ENCODE peak calls at places on chromosomes 16 and 17, in ten cellular contexts. One of them, this sample, is unnamed.

GRCh38 chr16:17173134-17173729 is 297.5 kb downstream of the XYLT1 start:
- DNase-seq in RPMI8226: no peak
- DNase-seq in activated CD4-positive, CD25-positive, alpha-beta regulatory T cell: no peak
- DNase-seq in activated CD4-positive, alpha-beta T cell treated with anti-CD3 and anti-CD28 coated beads for 48 hours: no peak
- DNase-seq in heart right ventricle: no peak
- DNase-seq in AG10803: peak; percentile 85
- DNase-seq in Panc1: no peak
- DNase-seq in NCI-H1092: no peak
- DNase-seq in HTR-8/SVneo: no peak
- DNase-seq in adrenal gland: peak; percentile 81
- DNase-seq in this sample: peak; percentile 3

GRCh38 chr17:69447726-69448125 is 33.2 kb downstream of the MAP2K6 start:
- DNase-seq in RPMI8226: no peak
- DNase-seq in activated CD4-positive, CD25-positive, alpha-beta regulatory T cell: no peak
- DNase-seq in activated CD4-positive, alpha-beta T cell treated with anti-CD3 and anti-CD28 coated beads for 48 hours: no peak
- DNase-seq in heart right ventricle: peak; percentile 35
- DNase-seq in AG10803: peak; percentile 11
- DNase-seq in Panc1: no peak
- DNase-seq in NCI-H1092: no peak
- DNase-seq in HTR-8/SVneo: no peak
- DNase-seq in adrenal gland: no peak
- DNase-seq in this sample: no peak

GRCh38 chr17:41492771-41493170 is 3.1 kb upstream of the KRT36 start:
- DNase-seq in RPMI8226: peak; percentile 42
- DNase-seq in activated CD4-positive, CD25-positive, alpha-beta regulatory T cell: no peak
- DNase-seq in activated CD4-positive, alpha-beta T cell treated with anti-CD3 and anti-CD28 coated beads for 48 hours: no peak
- DNase-seq in heart right ventricle: peak; percentile 33
- DNase-seq in AG10803: no peak
- DNase-seq in Panc1: no peak
- DNase-seq in NCI-H1092: no peak
- DNase-seq in HTR-8/SVneo: no peak
- DNase-seq in adrenal gland: no peak
- DNase-seq in this sample: no peak

GRCh38 chr17:6591599-6592158 is 35.3 kb upstream of the PITPNM3 start:
- DNase-seq in RPMI8226: no peak
- DNase-seq in activated CD4-positive, CD25-positive, alpha-beta regulatory T cell: no peak
- DNase-seq in activated CD4-positive, alpha-beta T cell treated with anti-CD3 and anti-CD28 coated beads for 48 hours: no peak
- DNase-seq in heart right ventricle: no peak
- DNase-seq in AG10803: peak; percentile 86
- DNase-seq in Panc1: no peak
- DNase-seq in NCI-H1092: no peak
- DNase-seq in HTR-8/SVneo: no peak
- DNase-seq in adrenal gland: peak; percentile 77
- DNase-seq in this sample: no peak

GRCh38 chr17:50533185-50533584 is 650 bp downstream of the EPN3 start:
- DNase-seq in RPMI8226: no peak
- DNase-seq in activated CD4-positive, CD25-positive, alpha-beta regulatory T cell: no peak
- DNase-seq in activated CD4-positive, alpha-beta T cell treated with anti-CD3 and anti-CD28 coated beads for 48 hours: no peak
- DNase-seq in heart right ventricle: no peak
- DNase-seq in AG10803: no peak
- DNase-seq in Panc1: no peak
- DNase-seq in NCI-H1092: no peak
- DNase-seq in HTR-8/SVneo: no peak
- DNase-seq in adrenal gland: no peak
- DNase-seq in this sample: no peak

GRCh38 chr17:38455288-38455915 is 27.1 kb downstream of the ARHGAP23 start:
- DNase-seq in RPMI8226: no peak
- DNase-seq in activated CD4-positive, CD25-positive, alpha-beta regulatory T cell: no peak
- DNase-seq in activated CD4-positive, alpha-beta T cell treated with anti-CD3 and anti-CD28 coated beads for 48 hours: no peak
- DNase-seq in heart right ventricle: no peak
- DNase-seq in AG10803: no peak
- DNase-seq in Panc1: no peak
- DNase-seq in NCI-H1092: no peak
- DNase-seq in HTR-8/SVneo: no peak
- DNase-seq in adrenal gland: no peak
- DNase-seq in this sample: no peak

GRCh38 chr17:67994827-67995567 is 1.3 kb downstream of the C17orf58 start:
- DNase-seq in RPMI8226: no peak
- DNase-seq in activated CD4-positive, CD25-positive, alpha-beta regulatory T cell: no peak
- DNase-seq in activated CD4-positive, alpha-beta T cell treated with anti-CD3 and anti-CD28 coated beads for 48 hours: no peak
- DNase-seq in heart right ventricle: no peak
- DNase-seq in AG10803: peak; percentile 87
- DNase-seq in Panc1: no peak
- DNase-seq in NCI-H1092: no peak
- DNase-seq in HTR-8/SVneo: peak; percentile 57
- DNase-seq in adrenal gland: peak; percentile 76
- DNase-seq in this sample: no peak

GRCh38 chr16:71214771-71215381 is 15.6 kb downstream of the HYDIN start:
- DNase-seq in RPMI8226: no peak
- DNase-seq in activated CD4-positive, CD25-positive, alpha-beta regulatory T cell: no peak
- DNase-seq in activated CD4-positive, alpha-beta T cell treated with anti-CD3 and anti-CD28 coated beads for 48 hours: no peak
- DNase-seq in heart right ventricle: no peak
- DNase-seq in AG10803: no peak
- DNase-seq in Panc1: no peak
- DNase-seq in NCI-H1092: no peak
- DNase-seq in HTR-8/SVneo: no peak
- DNase-seq in adrenal gland: no peak
- DNase-seq in this sample: no peak

GRCh38 chr17:8066841-8067775 is 20.4 kb downstream of the ALOX12B start:
- DNase-seq in RPMI8226: no peak
- DNase-seq in activated CD4-positive, CD25-positive, alpha-beta regulatory T cell: no peak
- DNase-seq in activated CD4-positive, alpha-beta T cell treated with anti-CD3 and anti-CD28 coated beads for 48 hours: no peak
- DNase-seq in heart right ventricle: no peak
- DNase-seq in AG10803: no peak
- DNase-seq in Panc1: no peak
- DNase-seq in NCI-H1092: no peak
- DNase-seq in HTR-8/SVneo: no peak
- DNase-seq in adrenal gland: no peak
- DNase-seq in this sample: no peak

GRCh38 chr16:87541004-87541881 is 48.4 kb upstream of the ZCCHC14 start:
- DNase-seq in RPMI8226: no peak
- DNase-seq in activated CD4-positive, CD25-positive, alpha-beta regulatory T cell: no peak
- DNase-seq in activated CD4-positive, alpha-beta T cell treated with anti-CD3 and anti-CD28 coated beads for 48 hours: no peak
- DNase-seq in heart right ventricle: peak; percentile 58
- DNase-seq in AG10803: peak; percentile 79
- DNase-seq in Panc1: no peak
- DNase-seq in NCI-H1092: peak; percentile 47
- DNase-seq in HTR-8/SVneo: no peak
- DNase-seq in adrenal gland: peak; percentile 66
- DNase-seq in this sample: no peak

GRCh38 chr17:63390090-63390489 is 56.0 kb downstream of the CYB561 start:
- DNase-seq in RPMI8226: no peak
- DNase-seq in activated CD4-positive, CD25-positive, alpha-beta regulatory T cell: no peak
- DNase-seq in activated CD4-positive, alpha-beta T cell treated with anti-CD3 and anti-CD28 coated beads for 48 hours: no peak
- DNase-seq in heart right ventricle: no peak
- DNase-seq in AG10803: no peak
- DNase-seq in Panc1: no peak
- DNase-seq in NCI-H1092: no peak
- DNase-seq in HTR-8/SVneo: no peak
- DNase-seq in adrenal gland: no peak
- DNase-seq in this sample: no peak

This sample was measured in activated naive CD8-positive, alpha-beta T cell treated with anti-CD3 and anti-CD28 coated beads, Interleukin-2, amount 50 U/mL, for 24 hours.